ENCODE peak calls at places on chromosomes 3 and 15, in six cellular contexts. C, E, N, G, Q and L are unnamed samples.

GRCh38 chr15:75725021-75725718 is 12.5 kb upstream of the CSPG4 start:
- DNase-seq in Q (no peak), E (no peak), C (no peak), N (no peak), G (no peak), L (no peak)

GRCh38 chr3:195221015-195221853 is 49.7 kb downstream of the XXYLT1 start:
- DNase-seq in E (peak; percentile 26), G (peak; percentile 43), C (no peak), N (peak; percentile 21), Q (no peak), L (no peak)

GRCh38 chr15:82680200-82681102 is 29.2 kb downstream of the AP3B2 start:
- DNase-seq in C (peak; percentile 58), N (no peak), G (peak; percentile 88), E (no peak), Q (peak; percentile 70), L (peak; percentile 94)

GRCh38 chr15:100958326-100959065 is 39.3 kb downstream of the LRRK1 start:
- DNase-seq in N (peak; percentile 53), C (no peak), G (no peak), Q (no peak), E (peak; percentile 71), L (no peak)

GRCh38 chr3:141086188-141086587 is 35.0 kb downstream of the SPSB4 start:
- DNase-seq in Q (no peak), C (no peak), E (no peak), G (no peak), N (no peak), L (no peak)

GRCh38 chr15:75176404-75176761 is 25.3 kb upstream of the C15orf39 start:
- DNase-seq in E (no peak), Q (no peak), N (peak; percentile 54), G (no peak), C (no peak), L (no peak)

GRCh38 chr15:29098652-29099051 is 171.0 kb downstream of the NSMCE3 start:
- DNase-seq in N (no peak), G (no peak), Q (no peak), E (no peak), C (no peak), L (no peak)

GRCh38 chr15:85854345-85855097 is 59.8 kb upstream of the KLHL25 start:
- DNase-seq in N (peak; percentile 59), G (peak; percentile 54), E (peak; percentile 62), C (peak; percentile 72), Q (no peak), L (peak; percentile 65)

GRCh38 chr3:119310052-119310451 is 15.9 kb downstream of the ARHGAP31 start:
- DNase-seq in E (peak; percentile 97), G (no peak), Q (peak; percentile 66), C (peak; percentile 50), N (peak; percentile 94), L (no peak)

GRCh38 chr3:127394984-127395662 is 107.3 kb upstream of the PRR20G start:
- DNase-seq in Q (no peak), G (no peak), C (no peak), E (no peak), N (no peak), L (no peak)

GRCh38 chr15:69853572-69853971 is 244.1 kb downstream of the TLE3 start:
- DNase-seq in G (no peak), N (peak; percentile 98), Q (peak; percentile 95), E (peak; percentile 84), C (no peak), L (peak; percentile 43)

GRCh38 chr15:88663216-88663615 is 24.4 kb downstream of the ISG20 start:
- DNase-seq in C (no peak), N (no peak), E (no peak), G (peak; percentile 32), Q (no peak), L (no peak)

GRCh38 chr3:186965141-186965879 is 35.0 kb downstream of the ST6GAL1 start:
- DNase-seq in Q (no peak), G (no peak), N (no peak), C (no peak), E (peak; percentile 24), L (peak; percentile 78)

GRCh38 chr3:66220066-66220465 is 735 bp upstream of the SLC25A26 start:
- DNase-seq in E (no peak), Q (no peak), C (no peak), N (peak; percentile 3), G (no peak), L (no peak)

GRCh38 chr3:67349551-67350174 is 304.7 kb downstream of the SUCLG2 start:
- DNase-seq in G (no peak), E (peak; percentile 15), Q (no peak), N (no peak), C (no peak), L (no peak)

GRCh38 chr3:170222647-170223541 is 670 bp downstream of the PRKCI start:
- DNase-seq in E (peak; percentile 28), G (peak; percentile 68), Q (peak; percentile 14), C (peak; percentile 20), N (peak; percentile 47), L (peak; percentile 59)

GRCh38 chr3:191774485-191774884 is 313.5 kb downstream of the PYDC2 start:
- DNase-seq in E (no peak), Q (peak; percentile 82), C (no peak), G (no peak), N (peak; percentile 85), L (no peak)

GRCh38 chr3:66463734-66464511 is 36.9 kb downstream of the LRIG1 start:
- DNase-seq in E (no peak), C (no peak), G (no peak), N (no peak), Q (no peak), L (no peak)

GRCh38 chr3:194830401-194830800 is 144.7 kb downstream of the FAM43A start:
- DNase-seq in N (no peak), E (no peak), Q (no peak), G (no peak), C (no peak), L (no peak)

GRCh38 chr3:42031808-42032475 is 59.2 kb upstream of the TRAK1 start:
- DNase-seq in N (peak; percentile 62), G (no peak), Q (peak; percentile 57), E (peak; percentile 63), C (no peak), L (no peak)

GRCh38 chr3:110576962-110577361 is 494.7 kb upstream of the NECTIN3 start:
- DNase-seq in C (peak; percentile 49), E (peak; percentile 92), G (peak; percentile 56), Q (no peak), N (peak; percentile 82), L (peak; percentile 74)

GRCh38 chr3:122092460-122093165 is 37.5 kb downstream of the CD86 start:
- DNase-seq in E (peak; percentile 31), N (peak; percentile 27), Q (peak; percentile 55), G (no peak), C (no peak), L (peak; percentile 41)

GRCh38 chr3:183161552-183162345 is 785 bp downstream of the LAMP3 start:
- DNase-seq in N (no peak), Q (no peak), C (no peak), G (peak; percentile 63), E (no peak), L (peak; percentile 74)

GRCh38 chr3:175105066-175105465 is 245.9 kb downstream of the NAALADL2 start:
- DNase-seq in Q (no peak), C (no peak), G (no peak), N (peak; percentile 61), E (peak; percentile 72), L (no peak)

GRCh38 chr15:58309993-58310928 is 121.5 kb upstream of the LIPC start:
- DNase-seq in Q (no peak), N (no peak), E (no peak), C (no peak), G (no peak), L (no peak)

GRCh38 chr3:133941390-133941789 is 45.7 kb upstream of the RAB6B start:
- DNase-seq in Q (no peak), N (no peak), E (peak; percentile 52), G (peak; percentile 44), C (no peak), L (peak; percentile 41)

GRCh38 chr15:72380743-72381142 is 4.9 kb upstream of the HEXA start:
- DNase-seq in E (no peak), G (no peak), C (no peak), N (no peak), Q (no peak), L (no peak)
- H2AFZ ChIP-seq in E (no peak overlapping the region), G (no peak overlapping the region), C (no peak overlapping the region), N (no peak overlapping the region), Q (no peak overlapping the region), L (no peak overlapping the region)

GRCh38 chr3:63867225-63867624 is 3.6 kb downstream of the ATXN7 start:
- DNase-seq in N (no peak), Q (no peak), G (no peak), E (no peak), C (no peak), L (no peak)

GRCh38 chr3:63861306-63861705 is 2.3 kb downstream of the THOC7 start:
- DNase-seq in E (no peak), Q (no peak), G (no peak), C (no peak), N (no peak), L (peak; percentile 54)

GRCh38 chr3:63863150-63864007 is at the start of the genes ATXN7 and THOC7:
- DNase-seq in C (peak; percentile 67), G (peak; percentile 80), N (peak; percentile 74), Q (peak; percentile 52), E (peak; percentile 38), L (peak; percentile 64)

GRCh38 chr3:63862804-63863149 is 828 bp downstream of the THOC7 start:
- DNase-seq in C (no peak), E (no peak), Q (no peak), G (no peak), N (no peak), L (no peak)

GRCh38 chr3:63864008-63864871 is 573 bp downstream of the ATXN7 start:
- DNase-seq in G (no peak), C (no peak), Q (peak; percentile 35), E (no peak), N (peak; percentile 27), L (no peak)
- H4K8ac ChIP-seq in G (no peak overlapping the region), C (no peak overlapping the region), Q (peak overlapping the region; percentile 85), E (peak overlapping the region; percentile 89), N (peak overlapping the region; percentile 82), L (no peak overlapping the region)

DNA sequence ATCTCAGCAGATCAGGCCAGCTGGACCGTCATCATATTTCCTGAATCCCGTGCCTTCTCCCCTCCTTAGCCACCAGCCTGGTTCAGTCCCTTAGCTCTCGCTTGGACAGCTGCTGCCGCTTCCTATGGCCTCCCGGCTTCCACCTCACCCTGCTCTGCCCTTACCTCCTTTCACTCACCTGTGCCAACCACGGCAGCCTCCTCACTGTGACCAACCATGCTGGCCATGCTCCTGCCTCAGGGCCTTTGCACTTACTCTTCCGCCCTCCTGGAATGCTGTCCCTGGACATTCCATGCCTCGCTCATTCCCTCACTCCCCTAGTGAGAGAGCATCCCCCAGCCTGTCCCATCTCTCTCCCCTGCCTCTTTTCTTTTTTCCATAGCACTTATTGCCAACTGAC is 19.2 kb downstream of the GRIP2 start:
- DNase-seq in N (no peak), G (no peak), Q (peak; percentile 56), E (no peak), C (no peak), L (peak; percentile 15)
- H2AFZ ChIP-seq in N (no peak overlapping the region), G (no peak overlapping the region), Q (no peak overlapping the region), E (no peak overlapping the region), C (no peak overlapping the region), L (no peak overlapping the region)

GRCh38 chr15:59701880-59702279 is 12.8 kb upstream of the BNIP2 start:
- DNase-seq in E (no peak), N (no peak), C (no peak), Q (no peak), G (no peak), L (no peak)
- H4K8ac ChIP-seq in E (no peak overlapping the region), N (no peak overlapping the region), C (no peak overlapping the region), Q (no peak overlapping the region), G (no peak overlapping the region), L (no peak overlapping the region)